ENCODE peak calls at places on chromosomes 13 and 19, in eight cellular contexts. One of them, this sample, is unnamed. For H3K9me3, the result is how much of the 10 kb centered on the place peaks cover.

GRCh38 chr19:39915101-39915847 is 19.2 kb downstream of the FCGBP start:
- DNase-seq in heart left ventricle: no peak
- DNase-seq in stomach: peak
- DNase-seq in CD4-positive, alpha-beta T cell: no peak
- DNase-seq in tibial nerve: no peak
- DNase-seq in aorta: no peak
- DNase-seq in esophagus squamous epithelium: no peak
- DNase-seq in A549: no peak
- DNase-seq in this sample: no peak

GRCh38 chr19:29117926-29118325 is 95.0 kb downstream of the UQCRFS1 start:
- DNase-seq in CD4-positive, alpha-beta T cell: no peak
- DNase-seq in esophagus squamous epithelium: no peak
- DNase-seq in stomach: no peak
- DNase-seq in tibial nerve: no peak
- DNase-seq in A549: no peak
- DNase-seq in aorta: no peak
- DNase-seq in heart left ventricle: no peak
- DNase-seq in this sample: no peak

GRCh38 chr13:85367887-85368286 is 431.3 kb downstream of the SLITRK6 start:
- DNase-seq in heart left ventricle: no peak
- DNase-seq in stomach: no peak
- DNase-seq in esophagus squamous epithelium: no peak
- DNase-seq in aorta: no peak
- DNase-seq in tibial nerve: no peak
- DNase-seq in A549: no peak
- DNase-seq in CD4-positive, alpha-beta T cell: no peak
- DNase-seq in this sample: no peak

GRCh38 chr19:41682437-41682836 is 5.6 kb downstream of the CEACAM7 start:
- DNase-seq in CD4-positive, alpha-beta T cell: no peak
- DNase-seq in esophagus squamous epithelium: no peak
- DNase-seq in aorta: no peak
- DNase-seq in tibial nerve: no peak
- DNase-seq in stomach: no peak
- DNase-seq in A549: no peak
- DNase-seq in heart left ventricle: no peak
- DNase-seq in this sample: no peak

GRCh38 chr19:8017808-8018207 is 12.4 kb upstream of the ELAVL1 start:
- DNase-seq in CD4-positive, alpha-beta T cell: no peak
- DNase-seq in A549: no peak
- DNase-seq in stomach: no peak
- DNase-seq in heart left ventricle: no peak
- DNase-seq in esophagus squamous epithelium: no peak
- DNase-seq in tibial nerve: no peak
- DNase-seq in aorta: no peak
- DNase-seq in this sample: peak

GRCh38 chr19:45999653-46000121 is 4.4 kb downstream of the CCDC61 start:
- DNase-seq in CD4-positive, alpha-beta T cell: no peak
- DNase-seq in esophagus squamous epithelium: no peak
- DNase-seq in stomach: no peak
- DNase-seq in A549: no peak
- DNase-seq in heart left ventricle: peak
- DNase-seq in tibial nerve: no peak
- DNase-seq in aorta: peak
- DNase-seq in this sample: no peak

GRCh38 chr13:24747248-24748151 is 16.5 kb upstream of the RNF17 start:
- DNase-seq in esophagus squamous epithelium: no peak
- DNase-seq in aorta: no peak
- DNase-seq in A549: no peak
- DNase-seq in heart left ventricle: no peak
- DNase-seq in tibial nerve: no peak
- DNase-seq in CD4-positive, alpha-beta T cell: no peak
- DNase-seq in stomach: no peak
- DNase-seq in this sample: no peak

GRCh38 chr13:23622991-23623390 is 52.8 kb downstream of the TNFRSF19 start:
- DNase-seq in stomach: no peak
- DNase-seq in A549: no peak
- DNase-seq in aorta: no peak
- DNase-seq in heart left ventricle: no peak
- DNase-seq in CD4-positive, alpha-beta T cell: no peak
- DNase-seq in esophagus squamous epithelium: no peak
- DNase-seq in tibial nerve: no peak
- DNase-seq in this sample: no peak

GRCh38 chr13:49690133-49690989 is 925 bp downstream of the EBPL start:
- DNase-seq in CD4-positive, alpha-beta T cell: no peak
- DNase-seq in tibial nerve: no peak
- DNase-seq in heart left ventricle: no peak
- DNase-seq in aorta: no peak
- DNase-seq in A549: peak
- DNase-seq in stomach: peak
- DNase-seq in esophagus squamous epithelium: no peak
- DNase-seq in this sample: no peak

GRCh38 chr19:45151821-45152503 is 8.8 kb downstream of the NKPD1 start:
- DNase-seq in stomach: no peak
- DNase-seq in heart left ventricle: no peak
- DNase-seq in esophagus squamous epithelium: no peak
- DNase-seq in A549: no peak
- DNase-seq in CD4-positive, alpha-beta T cell: no peak
- DNase-seq in tibial nerve: no peak
- DNase-seq in aorta: no peak
- DNase-seq in this sample: no peak

DNA sequence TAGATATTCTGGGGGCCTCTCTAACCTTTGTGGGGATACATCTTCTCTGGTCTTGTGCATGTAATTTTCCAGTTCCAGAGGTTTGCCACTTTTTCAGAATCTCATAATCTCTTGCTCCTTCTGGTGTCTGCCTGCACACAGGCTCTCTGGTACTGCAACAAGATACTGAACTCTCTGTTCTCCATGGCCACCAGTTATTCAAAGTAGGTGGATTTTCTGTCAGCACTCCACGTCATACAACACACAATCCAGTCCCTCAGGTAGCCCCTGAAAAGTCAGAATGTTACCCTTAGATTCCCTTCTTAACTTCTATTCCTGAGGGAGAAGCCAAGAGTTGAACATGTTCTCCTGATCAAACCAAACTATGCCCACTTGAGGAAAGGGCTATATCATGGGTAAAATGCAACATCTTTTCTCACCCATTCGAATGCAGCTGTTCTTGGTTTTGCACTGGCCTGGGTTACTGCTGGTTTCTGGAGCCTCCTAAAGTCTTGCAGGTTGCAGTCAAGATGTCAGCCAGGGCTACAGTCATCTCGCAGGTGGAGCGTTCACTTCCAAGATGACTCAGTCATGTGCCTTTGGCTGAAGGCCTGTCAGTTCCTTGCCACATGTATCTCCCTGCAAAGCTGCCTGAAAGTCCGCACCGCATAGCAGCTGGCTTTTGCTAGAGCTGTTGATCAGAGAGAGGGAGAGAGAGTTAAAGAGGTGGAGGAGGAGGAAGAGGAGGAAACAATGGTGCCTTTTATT is 57.7 kb upstream of the TUBA3C start:
- DNase-seq in tibial nerve: no peak
- DNase-seq in A549: no peak
- DNase-seq in esophagus squamous epithelium: no peak
- DNase-seq in stomach: no peak
- DNase-seq in heart left ventricle: no peak
- DNase-seq in CD4-positive, alpha-beta T cell: no peak
- DNase-seq in aorta: no peak
- DNase-seq in this sample: no peak
- H3K9me3 ChIP-seq in tibial nerve: under half
- H3K9me3 ChIP-seq in A549: under half
- H3K9me3 ChIP-seq in esophagus squamous epithelium: under half
- H3K9me3 ChIP-seq in stomach: under half
- H3K9me3 ChIP-seq in heart left ventricle: under half
- H3K9me3 ChIP-seq in CD4-positive, alpha-beta T cell: under half
- H3K9me3 ChIP-seq in aorta: under half
- H3K9me3 ChIP-seq in this sample: under half

DNA sequence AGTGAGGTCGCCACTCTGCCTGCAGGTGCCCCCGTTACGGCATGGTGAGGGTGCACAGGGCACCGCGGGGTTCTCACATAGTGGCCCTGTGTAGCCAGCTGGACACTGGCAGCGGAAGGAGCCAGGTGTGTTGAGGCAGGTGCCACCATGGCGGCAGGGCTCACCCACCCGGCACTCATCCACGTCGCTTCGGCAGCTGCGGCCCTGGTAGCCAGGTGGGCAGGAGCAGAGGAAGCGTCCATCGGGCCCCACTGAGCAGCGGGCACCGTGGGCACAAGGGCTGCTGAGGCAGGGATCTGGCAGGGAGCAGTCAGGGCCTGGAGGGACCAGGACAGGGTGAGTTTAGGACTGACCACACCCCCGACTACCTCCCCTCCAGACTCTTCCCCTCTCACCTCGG is 8.8 kb downstream of the NOTCH3 start:
- DNase-seq in tibial nerve: no peak
- DNase-seq in CD4-positive, alpha-beta T cell: no peak
- DNase-seq in esophagus squamous epithelium: no peak
- DNase-seq in stomach: no peak
- DNase-seq in A549: no peak
- DNase-seq in heart left ventricle: no peak
- DNase-seq in aorta: no peak
- DNase-seq in this sample: no peak
- H3K9me3 ChIP-seq in tibial nerve: under half
- H3K9me3 ChIP-seq in CD4-positive, alpha-beta T cell: under half
- H3K9me3 ChIP-seq in esophagus squamous epithelium: under half
- H3K9me3 ChIP-seq in stomach: under half
- H3K9me3 ChIP-seq in A549: under half
- H3K9me3 ChIP-seq in heart left ventricle: under half
- H3K9me3 ChIP-seq in aorta: under half
- H3K9me3 ChIP-seq in this sample: under half

DNA sequence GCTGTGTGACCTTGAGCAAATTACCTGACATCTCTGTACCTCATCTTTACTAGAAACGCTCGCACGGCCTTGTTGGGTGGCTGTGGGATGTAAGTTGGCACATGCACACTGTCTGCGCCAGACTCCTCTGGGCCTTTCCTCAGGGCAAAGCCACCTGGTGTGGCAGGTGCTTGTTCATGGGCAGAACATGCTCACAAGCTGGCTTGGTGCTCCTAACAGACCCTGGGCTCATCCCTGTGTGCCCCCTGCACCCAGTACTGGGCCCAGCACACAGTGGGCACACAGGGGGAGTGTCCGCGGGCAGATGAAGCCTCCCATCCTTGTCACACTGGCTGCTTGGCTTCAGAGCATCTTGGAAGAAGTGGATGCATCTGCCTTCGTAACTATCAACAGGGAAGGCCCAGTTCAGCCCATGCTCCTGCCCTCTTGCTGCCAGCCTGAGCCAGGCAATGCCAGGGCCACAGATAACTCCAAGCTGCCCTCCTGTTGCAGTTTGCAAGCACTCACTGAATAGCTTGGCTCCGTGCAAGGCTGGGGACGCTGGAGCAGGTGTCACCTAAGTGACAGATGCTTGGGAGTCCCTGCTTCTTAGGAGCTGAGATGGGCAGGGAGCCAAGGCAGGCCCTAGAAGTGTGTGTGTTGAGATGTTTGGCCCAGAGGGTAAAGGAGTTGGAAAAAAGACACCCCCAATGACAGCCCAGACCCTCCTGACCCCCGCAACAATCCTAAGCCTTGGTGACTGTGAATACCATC is 123.9 kb downstream of the TUBA3C start:
- DNase-seq in stomach: no peak
- DNase-seq in tibial nerve: no peak
- DNase-seq in esophagus squamous epithelium: no peak
- DNase-seq in aorta: peak
- DNase-seq in A549: no peak
- DNase-seq in CD4-positive, alpha-beta T cell: no peak
- DNase-seq in heart left ventricle: no peak
- DNase-seq in this sample: no peak
- H3K9me3 ChIP-seq in stomach: half or more
- H3K9me3 ChIP-seq in tibial nerve: under half
- H3K9me3 ChIP-seq in esophagus squamous epithelium: half or more
- H3K9me3 ChIP-seq in aorta: under half
- H3K9me3 ChIP-seq in A549: under half
- H3K9me3 ChIP-seq in CD4-positive, alpha-beta T cell: under half
- H3K9me3 ChIP-seq in heart left ventricle: under half
- H3K9me3 ChIP-seq in this sample: under half

GRCh38 chr13:48318014-48318713 is 14.6 kb downstream of the RB1 start:
- DNase-seq in CD4-positive, alpha-beta T cell: no peak
- DNase-seq in A549: no peak
- DNase-seq in heart left ventricle: peak
- DNase-seq in esophagus squamous epithelium: no peak
- DNase-seq in aorta: no peak
- DNase-seq in stomach: no peak
- DNase-seq in tibial nerve: no peak
- DNase-seq in this sample: no peak

GRCh38 chr13:48320906-48321510 is 17.5 kb downstream of the RB1 start:
- DNase-seq in aorta: no peak
- DNase-seq in A549: no peak
- DNase-seq in heart left ventricle: peak
- DNase-seq in stomach: no peak
- DNase-seq in tibial nerve: no peak
- DNase-seq in esophagus squamous epithelium: no peak
- DNase-seq in CD4-positive, alpha-beta T cell: no peak
- DNase-seq in this sample: no peak

GRCh38 chr13:48318714-48319457 is 15.3 kb downstream of the RB1 start:
- DNase-seq in CD4-positive, alpha-beta T cell: no peak
- DNase-seq in A549: no peak
- DNase-seq in heart left ventricle: peak
- DNase-seq in tibial nerve: no peak
- DNase-seq in stomach: no peak
- DNase-seq in aorta: no peak
- DNase-seq in esophagus squamous epithelium: no peak
- DNase-seq in this sample: peak

GRCh38 chr13:48320396-48320790 is 16.8 kb downstream of the RB1 start:
- DNase-seq in heart left ventricle: no peak
- DNase-seq in aorta: no peak
- DNase-seq in stomach: no peak
- DNase-seq in esophagus squamous epithelium: no peak
- DNase-seq in CD4-positive, alpha-beta T cell: no peak
- DNase-seq in A549: no peak
- DNase-seq in tibial nerve: no peak
- DNase-seq in this sample: no peak

DNA sequence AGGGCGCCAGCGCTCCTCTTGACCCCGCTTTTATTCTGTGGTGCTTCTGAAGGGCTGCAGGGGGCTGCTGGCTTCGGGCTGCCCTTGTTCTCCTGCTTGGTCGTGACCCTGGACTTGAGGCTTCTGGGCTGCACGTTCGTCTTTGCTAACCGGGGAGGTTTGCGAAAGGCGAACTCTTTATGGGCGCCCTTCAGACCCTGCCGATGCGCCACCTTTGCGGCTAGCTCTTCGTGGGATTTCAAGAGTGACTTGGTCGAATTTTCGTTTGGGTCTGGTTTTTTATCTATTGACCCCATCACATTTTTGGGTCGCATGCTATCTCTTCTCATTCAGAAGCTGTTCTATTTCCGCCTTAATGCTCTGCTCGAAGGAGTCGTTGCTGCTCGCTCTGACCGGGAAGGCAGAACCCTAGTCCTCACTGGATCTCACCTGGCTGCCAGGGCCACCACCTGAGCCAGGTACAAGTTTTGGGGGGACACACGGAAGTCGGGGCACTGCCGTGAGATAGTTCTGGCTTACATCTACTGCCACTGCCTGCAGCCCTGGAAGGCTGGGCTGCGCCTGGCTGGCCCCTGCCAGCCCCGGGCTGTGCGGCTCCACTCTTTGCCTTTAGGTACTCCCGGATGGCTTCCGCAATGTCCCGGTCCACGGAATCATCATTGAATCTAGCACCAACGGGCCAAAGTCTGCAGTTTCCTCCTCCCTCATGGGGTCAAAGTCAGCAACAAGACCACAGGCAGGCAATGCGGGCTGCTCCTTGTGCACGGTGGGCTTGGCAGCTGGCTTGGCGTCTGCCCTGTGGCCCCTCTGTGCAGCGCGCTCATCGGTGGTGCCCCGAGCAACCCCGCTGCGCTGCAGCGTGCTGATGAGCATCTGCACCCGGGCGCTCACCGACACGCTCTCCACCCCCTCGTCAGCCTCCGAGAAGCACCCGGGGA is 16.2 kb downstream of the RB1 start:
- DNase-seq in tibial nerve: no peak
- DNase-seq in stomach: no peak
- DNase-seq in A549: no peak
- DNase-seq in aorta: no peak
- DNase-seq in heart left ventricle: peak
- DNase-seq in esophagus squamous epithelium: no peak
- DNase-seq in CD4-positive, alpha-beta T cell: no peak
- DNase-seq in this sample: no peak
- H3K9me3 ChIP-seq in tibial nerve: under half
- H3K9me3 ChIP-seq in stomach: under half
- H3K9me3 ChIP-seq in A549: under half
- H3K9me3 ChIP-seq in aorta: under half
- H3K9me3 ChIP-seq in heart left ventricle: under half
- H3K9me3 ChIP-seq in esophagus squamous epithelium: under half
- H3K9me3 ChIP-seq in CD4-positive, alpha-beta T cell: under half
- H3K9me3 ChIP-seq in this sample: under half